ENCODE peak calls at places on chromosomes 5 and 9, in four cellular contexts. O is choroid plexus epithelial cell, Q is pancreas, V is progenitor cell of endocrine pancreas. D is an unnamed sample.

GRCh38 chr5:149392718-149393117 is 13.6 kb upstream of the IL17B start:
- DNase-seq in O (peak; percentile 83), Q (no peak), V (no peak), D (no peak)

GRCh38 chr5:1759378-1759970 is 40.2 kb downstream of the MRPL36 start:
- DNase-seq in O (no peak), Q (no peak), V (no peak), D (no peak)

GRCh38 chr9:114276908-114277821 is 45.7 kb upstream of the ORM1 start:
- DNase-seq in O (peak; percentile 94), Q (no peak), V (no peak), D (peak; percentile 92)

GRCh38 chr5:124342027-124342471 is 404.4 kb downstream of the ZNF608 start:
- DNase-seq in O (peak; percentile 83), Q (peak; percentile 57), V (no peak), D (peak; percentile 86)

GRCh38 chr9:105706156-105706555 is 11.8 kb downstream of the TMEM38B start:
- DNase-seq in O (no peak), Q (no peak), V (no peak), D (no peak)

GRCh38 chr9:133650026-133650425 is 13.9 kb downstream of the DBH start:
- DNase-seq in O (no peak), Q (no peak), V (no peak), D (no peak)

GRCh38 chr9:87590996-87591395 is 93.3 kb downstream of the DAPK1 start:
- DNase-seq in O (no peak), Q (no peak), V (no peak), D (no peak)

GRCh38 chr5:88119535-88119934 is 149.1 kb downstream of the TMEM161B start:
- DNase-seq in O (no peak), Q (no peak), V (no peak), D (no peak)

GRCh38 chr9:36091028-36091953 is 45.2 kb upstream of the GLIPR2 start:
- DNase-seq in O (peak; percentile 82), Q (peak; percentile 36), V (no peak), D (peak; percentile 70)

GRCh38 chr9:126482361-126483044 is 131.2 kb upstream of the LMX1B start:
- DNase-seq in O (peak; percentile 92), Q (no peak), V (no peak), D (peak; percentile 83)

GRCh38 chr5:178322736-178323540 is 90.3 kb upstream of the PHYKPL start:
- DNase-seq in O (no peak), Q (no peak), V (no peak), D (no peak)

GRCh38 chr9:18343799-18344198 is 130.2 kb upstream of the ADAMTSL1 start:
- DNase-seq in O (peak; percentile 86), Q (no peak), V (no peak), D (no peak)

GRCh38 chr9:31304576-31304975 is 1079.9 kb upstream of the ACO1 start:
- DNase-seq in O (peak; percentile 94), Q (no peak), V (no peak), D (peak; percentile 70)

GRCh38 chr5:158385982-158386381 is 527.0 kb upstream of the CLINT1 start:
- DNase-seq in O (no peak), Q (no peak), V (no peak), D (no peak)

GRCh38 chr9:112731971-112732370 is 14.1 kb upstream of the INIP start:
- DNase-seq in O (no peak), Q (no peak), V (no peak), D (no peak)

GRCh38 chr9:107721705-107722245 is 232.2 kb upstream of the KLF4 start:
- DNase-seq in O (no peak), Q (no peak), V (no peak), D (no peak)

GRCh38 chr5:122312670-122312988 is 592 bp downstream of the SNCAIP start:
- DNase-seq in O (no peak), Q (no peak), V (no peak), D (no peak)
- TF ChIP-seq CTCF in O (no peak), Q (no peak), V (no peak), D (peak; percentile 2)

GRCh38 chr9:103323699-103324098 is 328.6 kb downstream of the CYLC2 start:
- DNase-seq in O (no peak), Q (no peak), V (no peak), D (no peak)

DNA sequence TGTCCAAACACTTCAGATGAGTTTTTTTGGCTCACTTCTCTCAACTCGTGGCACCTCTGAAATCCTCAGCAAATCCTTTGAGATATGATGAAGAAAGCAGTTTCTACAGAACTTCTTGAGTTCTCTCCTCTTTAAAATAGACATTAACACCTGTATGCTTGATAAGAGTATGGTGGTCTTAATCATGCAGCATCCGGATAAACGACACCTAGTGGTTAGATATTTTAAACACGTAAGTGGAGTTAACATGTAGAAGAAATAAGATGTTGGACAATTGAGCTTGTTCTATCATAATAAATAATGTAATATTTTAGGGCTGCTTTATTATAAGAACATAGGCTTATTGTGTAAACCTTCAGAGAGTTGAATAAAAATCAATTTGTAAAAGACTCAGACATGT is 324.8 kb downstream of the CYLC2 start:
- DNase-seq in O (peak; percentile 3), Q (no peak), V (no peak), D (no peak)
- TF ChIP-seq CTCF in O (no peak), Q (no peak), V (peak; percentile 53), D (no peak)

GRCh38 chr5:136802382-136802781 is 437.0 kb upstream of the TRPC7 start:
- DNase-seq in O (peak; percentile 26), Q (no peak), V (no peak), D (peak; percentile 20)

GRCh38 chr5:136805466-136805865 is 440.1 kb upstream of the TRPC7 start:
- DNase-seq in O (no peak), Q (no peak), V (no peak), D (no peak)

DNA sequence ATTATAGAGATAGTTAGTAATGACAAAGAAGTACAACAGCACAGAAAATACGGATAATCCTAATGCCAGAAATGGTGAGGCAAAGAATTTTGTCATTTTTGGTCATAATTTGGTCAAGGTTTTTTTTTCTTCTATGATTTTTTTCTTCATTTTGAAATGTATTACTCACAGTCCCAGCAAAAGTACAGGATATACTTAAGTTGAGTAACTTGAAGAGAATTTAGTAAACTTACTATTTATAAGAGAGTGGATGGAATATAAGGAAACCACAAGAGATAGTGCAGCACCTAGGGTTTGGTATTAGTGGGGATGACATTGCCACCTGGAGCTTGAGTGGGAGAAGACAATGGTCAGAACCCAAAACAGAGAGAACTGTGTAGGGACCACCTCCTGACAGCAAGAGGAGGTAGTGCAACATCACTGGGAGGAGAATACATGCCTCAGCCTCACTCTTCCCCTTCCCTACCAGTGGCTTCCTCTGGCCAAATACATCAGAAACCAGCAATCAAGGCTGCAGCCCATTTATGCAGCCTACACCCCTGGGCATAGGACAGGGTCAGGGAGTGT is 434.5 kb upstream of the TRPC7 start:
- DNase-seq in O (no peak), Q (no peak), V (no peak), D (no peak)
- TF ChIP-seq CTCF in O (no peak), Q (no peak), V (no peak), D (no peak)

DNA sequence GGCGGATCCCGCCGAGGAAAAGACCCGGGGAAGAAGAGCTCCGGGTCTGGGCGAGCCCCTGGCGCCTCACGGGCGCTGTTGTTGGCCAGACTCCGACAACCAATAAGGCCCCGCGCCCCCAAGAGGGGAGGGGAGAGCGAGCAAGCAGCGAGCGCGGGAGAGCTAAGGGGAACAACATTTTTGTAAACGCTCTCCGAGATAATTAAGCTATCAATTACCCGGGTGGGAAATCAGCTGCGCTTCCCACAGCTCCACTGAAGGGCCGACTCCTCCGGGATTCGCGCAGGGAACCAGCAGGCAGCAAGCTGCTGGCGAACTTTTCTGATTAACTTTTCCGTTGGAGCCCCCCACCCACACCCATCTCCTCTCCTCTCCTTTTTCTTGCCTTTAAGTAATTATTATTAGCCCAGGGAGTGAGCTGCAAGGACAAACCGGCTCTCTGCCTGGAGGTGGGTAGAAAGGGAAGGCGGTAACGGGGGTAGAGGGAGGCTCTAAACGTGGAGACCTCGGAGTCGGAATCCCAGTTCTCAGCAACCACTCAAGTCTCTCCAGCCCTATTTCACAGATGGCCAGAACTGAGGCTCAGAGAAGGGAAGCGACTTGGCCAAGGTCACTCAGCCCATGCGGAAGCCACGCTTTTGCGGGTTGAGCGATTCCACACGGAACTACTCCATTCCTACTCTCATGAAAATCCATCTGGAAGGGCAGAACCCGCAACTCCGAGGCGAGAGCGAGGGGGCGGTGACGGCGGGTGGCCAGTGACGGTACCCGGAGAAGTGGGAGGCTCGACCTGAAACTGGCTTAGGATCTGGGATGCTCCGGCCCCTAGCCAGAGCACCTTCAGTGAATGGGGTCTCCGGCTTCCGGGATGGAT is 1.3 kb downstream of the ASTN2 start:
- DNase-seq in O (no peak), Q (no peak), V (peak; percentile 37), D (no peak)
- TF ChIP-seq CTCF in O (no peak), Q (no peak), V (peak; percentile 32), D (no peak)

GRCh38 chr5:95554647-95555548 is at the start of the genes ARSK and SKIC3:
- DNase-seq in O (peak; percentile 100), Q (peak; percentile 94), V (peak; percentile 81), D (peak; percentile 100)
- TF ChIP-seq CTCF in O (peak; percentile 64), Q (no peak), V (peak; percentile 44), D (peak; percentile 60)

GRCh38 chr9:137605146-137606004 is at the start of gene ARRDC1:
- DNase-seq in O (peak; percentile 93), Q (peak; percentile 90), V (peak; percentile 84), D (peak; percentile 56)
- TF ChIP-seq CTCF in O (no peak), Q (no peak), V (no peak), D (no peak)

GRCh38 chr5:151719228-151719861 is 32.6 kb upstream of the SPARC start:
- DNase-seq in O (peak; percentile 70), Q (no peak), V (no peak), D (no peak)

GRCh38 chr5:151721087-151721646 is 34.5 kb upstream of the SPARC start:
- DNase-seq in O (no peak), Q (no peak), V (no peak), D (no peak)

GRCh38 chr5:151721812-151722391 is 35.2 kb upstream of the SPARC start:
- DNase-seq in O (no peak), Q (no peak), V (no peak), D (no peak)

GRCh38 chr5:151720195-151720594 is 33.5 kb upstream of the SPARC start:
- DNase-seq in O (no peak), Q (no peak), V (no peak), D (no peak)

DNA sequence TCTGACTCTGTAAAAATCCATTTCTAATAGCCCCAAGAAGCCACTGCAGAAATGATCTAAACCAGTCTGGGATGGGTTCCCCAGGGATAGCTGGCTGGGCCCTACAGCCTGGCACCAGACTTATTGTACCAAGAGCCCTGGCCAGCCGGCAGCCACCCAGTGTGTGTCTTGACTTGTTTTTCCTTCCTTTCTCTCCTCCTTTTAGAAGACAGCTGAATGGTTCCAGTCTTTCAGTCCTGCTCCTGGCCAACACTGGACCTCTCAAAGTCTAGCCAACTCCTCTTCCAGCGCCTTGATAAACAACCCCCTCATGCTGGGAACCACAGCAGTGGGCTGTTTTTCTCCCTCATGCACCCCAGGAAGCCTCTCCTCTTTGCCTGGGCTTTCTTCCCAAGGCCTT is 34.1 kb downstream of the ATOX1 start:
- DNase-seq in O (no peak), Q (no peak), V (no peak), D (no peak)
- TF ChIP-seq CTCF in O (no peak), Q (no peak), V (no peak), D (no peak)

D was measured in astrocyte of the cerebellum.